ENCODE peak calls at places on chromosomes 2 and 18, in six cellular contexts. R, I, X, U, K and P are unnamed samples.

GRCh38 chr2:222436040-222436413 is 11.7 kb downstream of the SGPP2 start:
- DNase-seq in R (no peak), X (no peak), U (no peak), K (no peak), I (no peak), P (peak; percentile 61)

GRCh38 chr2:179435021-179435420 is 170.4 kb upstream of the SESTD1 start:
- DNase-seq in I (no peak), R (no peak), K (no peak), U (no peak), X (no peak), P (no peak)

GRCh38 chr2:164903214-164903613 is 52.1 kb downstream of the SLC38A11 start:
- DNase-seq in K (no peak), I (no peak), X (no peak), R (no peak), U (no peak), P (no peak)

GRCh38 chr2:106323337-106324013 is 129.4 kb upstream of the UXS1 start:
- DNase-seq in U (no peak), R (no peak), K (no peak), I (no peak), X (no peak), P (no peak)

GRCh38 chr18:3402962-3403585 is 46.9 kb upstream of the TGIF1 start:
- DNase-seq in I (no peak), X (no peak), U (no peak), R (no peak), K (no peak), P (no peak)

GRCh38 chr2:24228470-24228869 is 53.6 kb downstream of the FAM228A start:
- DNase-seq in U (no peak), R (no peak), X (no peak), K (peak; percentile 35), I (no peak), P (no peak)

GRCh38 chr2:170221317-170222288 is 43.7 kb downstream of the MYO3B start:
- DNase-seq in X (no peak), I (no peak), U (no peak), K (no peak), R (no peak), P (peak; percentile 31)

GRCh38 chr18:72830109-72830508 is 37.7 kb downstream of the NETO1 start:
- DNase-seq in K (no peak), X (no peak), R (no peak), I (no peak), U (peak; percentile 31), P (no peak)

GRCh38 chr18:36514778-36515177 is 217.3 kb downstream of the FHOD3 start:
- DNase-seq in I (no peak), U (no peak), R (no peak), X (no peak), K (no peak), P (no peak)

GRCh38 chr2:165833156-165833555 is 39.1 kb upstream of the GALNT3 start:
- DNase-seq in K (no peak), I (no peak), X (no peak), U (no peak), R (no peak), P (no peak)

GRCh38 chr2:134253804-134254203 is at the start of gene MGAT5:
- DNase-seq in U (no peak), I (no peak), R (no peak), X (no peak), K (no peak), P (no peak)

GRCh38 chr18:75635096-75635495 is 207.6 kb upstream of the SMIM21 start:
- DNase-seq in I (no peak), X (no peak), U (no peak), K (no peak), R (no peak), P (no peak)

GRCh38 chr18:75638223-75638596 is 210.7 kb upstream of the SMIM21 start:
- DNase-seq in X (no peak), K (no peak), U (no peak), R (no peak), I (no peak), P (no peak)

GRCh38 chr18:75638597-75639467 is 211.3 kb upstream of the SMIM21 start:
- DNase-seq in K (no peak), I (no peak), U (no peak), R (no peak), X (peak; percentile 28), P (no peak)

GRCh38 chr18:75643083-75643482 is 215.6 kb upstream of the SMIM21 start:
- DNase-seq in U (no peak), K (no peak), I (no peak), R (no peak), X (no peak), P (no peak)

DNA sequence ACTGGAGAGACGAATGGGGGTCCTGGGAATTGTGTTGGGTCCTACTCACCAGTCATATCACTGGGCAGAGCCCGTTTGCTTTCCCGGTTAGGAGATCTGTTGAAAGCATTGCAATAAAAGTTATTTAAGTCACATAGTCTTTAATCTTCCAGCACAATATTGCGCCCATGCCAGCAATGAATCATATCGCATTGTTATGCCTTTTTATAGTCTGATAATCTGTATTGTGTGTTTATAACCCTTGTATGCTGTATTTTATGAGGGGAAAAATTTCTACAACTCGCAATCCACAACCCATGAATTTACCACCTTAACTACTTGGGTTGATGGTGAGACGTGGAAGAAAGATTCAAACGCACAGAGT is 211.9 kb upstream of the SMIM21 start:
- DNase-seq in K (no peak), R (no peak), X (no peak), U (no peak), I (no peak), P (no peak)
- H3K27ac ChIP-seq in K (no peak overlapping the region), R (no peak overlapping the region), X (no peak overlapping the region), U (no peak overlapping the region), I (no peak overlapping the region), P (no peak overlapping the region)

GRCh38 chr2:45205480-45205879 is 196.2 kb upstream of the SIX2 start:
- DNase-seq in I (no peak), R (no peak), U (no peak), K (no peak), X (no peak), P (no peak)

GRCh38 chr2:45203400-45203799 is 194.1 kb upstream of the SIX2 start:
- DNase-seq in U (no peak), X (no peak), I (no peak), R (no peak), K (no peak), P (no peak)

GRCh38 chr2:45205985-45206384 is 196.7 kb upstream of the SIX2 start:
- DNase-seq in I (no peak), R (no peak), X (no peak), K (no peak), U (no peak), P (no peak)

GRCh38 chr2:45210466-45211195 is 201.4 kb upstream of the SIX2 start:
- DNase-seq in K (no peak), U (no peak), R (no peak), X (peak; percentile 13), I (no peak), P (no peak)

DNA sequence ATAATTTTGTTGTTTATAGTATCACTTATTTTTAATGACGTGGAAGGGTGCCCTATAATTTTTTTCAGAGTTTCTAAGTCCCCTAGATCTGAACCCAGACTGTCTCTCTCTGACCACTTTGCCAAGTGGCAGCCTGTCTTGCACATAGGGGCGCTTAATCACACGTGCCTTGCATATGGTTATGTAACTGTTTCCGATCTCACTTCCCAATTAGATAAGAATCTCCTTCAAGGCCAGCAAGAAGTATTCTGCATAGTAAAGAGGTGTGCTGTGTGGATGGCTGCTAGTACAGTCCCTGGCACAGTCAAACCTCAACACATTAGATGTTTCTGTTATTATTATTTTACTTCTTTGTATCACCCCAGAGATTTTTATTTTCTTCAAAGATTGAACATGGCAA is 197.9 kb upstream of the SIX2 start:
- DNase-seq in R (no peak), X (peak; percentile 67), I (no peak), U (no peak), K (no peak), P (no peak)
- H3K4me3 ChIP-seq in R (no peak overlapping the region), X (no peak overlapping the region), I (no peak overlapping the region), U (no peak overlapping the region), K (no peak overlapping the region), P (no peak overlapping the region)

GRCh38 chr2:237486819-237487448 is at the start of gene MLPH:
- DNase-seq in I (peak; percentile 91), K (no peak), R (peak; percentile 71), X (no peak), U (no peak), P (no peak)

GRCh38 chr2:237486334-237486818 is 675 bp upstream of the MLPH start:
- DNase-seq in X (no peak), U (no peak), K (no peak), I (peak; percentile 70), R (no peak), P (no peak)

GRCh38 chr2:237483018-237483731 is 3.9 kb upstream of the MLPH start:
- DNase-seq in X (no peak), U (no peak), K (no peak), I (peak; percentile 76), R (peak; percentile 39), P (no peak)

GRCh38 chr2:237485844-237486243 is 1.2 kb upstream of the MLPH start:
- DNase-seq in R (no peak), U (no peak), X (no peak), K (no peak), I (no peak), P (no peak)

GRCh38 chr2:237485304-237485703 is 1.7 kb upstream of the MLPH start:
- DNase-seq in R (no peak), K (no peak), U (no peak), I (no peak), X (no peak), P (no peak)
- H3K27ac ChIP-seq in R (no peak overlapping the region), K (no peak overlapping the region), U (no peak overlapping the region), I (no peak overlapping the region), X (no peak overlapping the region), P (no peak overlapping the region)

DNA sequence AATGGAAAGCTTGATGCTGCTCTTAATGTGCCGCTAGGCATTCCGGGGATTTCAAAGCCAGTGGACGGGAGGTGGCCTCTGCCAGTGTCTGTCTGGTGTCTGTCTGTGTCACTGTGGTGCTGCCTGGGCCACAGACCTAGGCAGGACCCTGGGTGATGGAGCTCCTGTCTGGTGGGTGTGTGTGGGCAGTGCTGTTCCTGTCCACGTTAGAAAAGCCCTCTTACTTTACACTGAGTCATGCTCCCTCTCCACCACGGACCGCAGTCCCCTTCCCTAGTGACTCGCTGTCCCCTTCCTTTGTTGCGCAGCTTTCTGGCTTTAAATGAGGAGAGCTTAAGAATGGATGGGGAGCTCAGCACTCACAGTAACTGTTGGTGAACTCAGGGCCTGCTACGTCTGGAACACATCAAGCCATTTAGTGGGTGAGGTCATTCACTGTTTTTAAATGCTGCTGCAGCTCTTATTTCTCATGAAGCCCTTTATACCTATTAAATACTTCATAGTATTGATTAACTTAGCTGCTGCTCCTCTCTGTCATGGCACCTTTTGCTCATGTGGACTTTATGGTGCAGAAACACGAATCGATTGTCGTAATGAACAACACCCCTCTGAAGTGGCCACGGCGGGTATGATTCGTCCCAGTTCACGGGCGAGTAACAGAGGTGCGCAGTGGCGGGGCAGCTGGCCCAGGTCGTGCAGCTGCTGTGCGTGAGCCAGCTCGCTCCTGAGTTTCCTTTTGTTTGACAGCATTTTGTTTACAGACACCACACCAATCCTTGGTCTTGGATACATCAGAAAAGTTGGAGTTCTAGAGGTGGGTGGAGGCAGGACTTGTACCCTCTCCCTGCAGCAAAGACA is 100.3 kb downstream of the LDLRAD4 start:
- DNase-seq in U (no peak), I (no peak), X (no peak), R (no peak), K (no peak), P (no peak)
- H3K4me3 ChIP-seq in U (no peak overlapping the region), I (no peak overlapping the region), X (no peak overlapping the region), R (no peak overlapping the region), K (no peak overlapping the region), P (no peak overlapping the region)

GRCh38 chr2:70633508-70633907 is 79.9 kb upstream of the TGFA start:
- DNase-seq in X (no peak), R (no peak), I (no peak), U (no peak), K (no peak), P (no peak)
- H3K27ac ChIP-seq in X (no peak overlapping the region), R (no peak overlapping the region), I (no peak overlapping the region), U (no peak overlapping the region), K (no peak overlapping the region), P (no peak overlapping the region)